ENCODE peak calls at places on chromosomes 2 and 18, in nine cellular contexts. W, A, V, X, E, G, O, J and M are unnamed samples.

GRCh38 chr2:26274058-26274613 is 29.4 kb downstream of the HADHB start:
- DNase-seq in W (peak), A (peak), V (peak), X (peak), E (peak), G (no peak), O (no peak), J (peak), M (peak)

GRCh38 chr2:235011929-235012631 is 60.3 kb downstream of the SH3BP4 start:
- DNase-seq in W (no peak), A (no peak), V (no peak), X (no peak), E (no peak), G (no peak), O (peak), J (no peak), M (no peak)

GRCh38 chr2:144261966-144262365 is 258.0 kb downstream of the ZEB2 start:
- DNase-seq in W (no peak), A (no peak), V (no peak), X (no peak), E (no peak), G (no peak), O (no peak), J (no peak), M (no peak)

GRCh38 chr2:47638430-47638829 is 144.5 kb upstream of the MSH6 start:
- DNase-seq in W (no peak), A (no peak), V (no peak), X (no peak), E (no peak), G (no peak), O (no peak), J (no peak), M (no peak)

GRCh38 chr2:173101687-173102086 is 26.0 kb downstream of the MAP3K20 start:
- DNase-seq in W (no peak), A (no peak), V (no peak), X (no peak), E (no peak), G (no peak), O (no peak), J (no peak), M (no peak)

GRCh38 chr2:95383635-95384027 is 18.9 kb upstream of the FAHD2A start:
- DNase-seq in W (no peak), A (no peak), V (no peak), X (peak), E (peak), G (peak), O (no peak), J (no peak), M (no peak)

GRCh38 chr2:45000921-45001628 is 8.2 kb downstream of the SIX2 start:
- DNase-seq in W (no peak), A (peak), V (no peak), X (no peak), E (no peak), G (no peak), O (no peak), J (no peak), M (no peak)

GRCh38 chr2:215899111-215900074 is 114.0 kb downstream of the MREG start:
- DNase-seq in W (peak), A (no peak), V (no peak), X (no peak), E (no peak), G (no peak), O (no peak), J (no peak), M (no peak)

GRCh38 chr18:61551586-61551985 is 218.4 kb downstream of the CDH20 start:
- DNase-seq in W (peak), A (peak), V (no peak), X (no peak), E (no peak), G (no peak), O (peak), J (no peak), M (no peak)

GRCh38 chr2:185127412-185127811 is 529.1 kb downstream of the ZNF804A start:
- DNase-seq in W (no peak), A (no peak), V (no peak), X (no peak), E (no peak), G (no peak), O (no peak), J (no peak), M (no peak)

DNA sequence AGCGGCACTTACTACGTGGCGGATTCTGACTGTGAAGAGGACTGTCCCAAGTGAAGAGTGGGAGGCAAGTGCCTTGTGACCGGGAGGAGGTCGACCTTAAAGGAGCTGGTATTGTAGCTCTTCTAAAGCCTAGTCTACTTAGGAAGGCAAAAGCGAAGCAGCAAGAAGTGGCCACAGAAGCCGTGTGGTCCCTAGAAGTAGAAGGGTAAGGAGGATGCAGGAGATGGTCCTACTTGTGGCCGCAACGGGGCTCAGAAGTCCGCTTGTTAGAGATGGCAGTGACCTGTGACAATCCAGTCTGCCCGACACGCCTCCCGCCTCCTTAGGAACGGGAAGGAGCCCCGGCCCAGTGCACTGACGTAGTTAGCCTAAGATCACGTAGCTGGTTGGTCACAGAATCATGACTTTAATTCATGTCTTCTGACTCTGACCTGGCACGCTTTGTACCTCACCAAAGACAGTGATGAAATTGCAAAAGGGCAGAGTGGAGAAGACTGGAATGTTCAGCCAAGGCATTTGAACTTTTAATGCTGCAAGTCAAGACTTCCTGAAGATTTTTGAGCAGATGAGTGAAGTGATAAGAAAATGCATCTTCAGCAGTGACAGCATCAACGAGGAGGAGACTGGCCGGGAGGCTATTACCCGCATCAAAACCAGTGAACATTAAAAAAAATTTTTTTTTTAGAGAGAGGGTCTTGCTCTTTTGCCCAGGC is 748 bp upstream of the EIF2AK3 start:
- DNase-seq in W (no peak), A (no peak), V (peak), X (peak), E (peak), G (peak), O (peak), J (peak), M (no peak)
- TF ChIP-seq POLR2AphosphoS5 in W (peak), A (peak), V (peak), X (peak), E (peak), G (peak), O (peak), J (peak), M (peak)

GRCh38 chr2:96533292-96534073 is 3.1 kb upstream of the ARID5A start:
- DNase-seq in W (no peak), A (peak), V (peak), X (peak), E (peak), G (peak), O (no peak), J (peak), M (no peak)

GRCh38 chr2:96530474-96531357 is 5.8 kb upstream of the ARID5A start:
- DNase-seq in W (no peak), A (no peak), V (no peak), X (no peak), E (no peak), G (no peak), O (no peak), J (no peak), M (no peak)

GRCh38 chr2:96531366-96531765 is 5.2 kb upstream of the ARID5A start:
- DNase-seq in W (no peak), A (no peak), V (no peak), X (no peak), E (no peak), G (no peak), O (no peak), J (no peak), M (no peak)

GRCh38 chr2:96532641-96533291 is 3.8 kb upstream of the ARID5A start:
- DNase-seq in W (no peak), A (no peak), V (no peak), X (no peak), E (no peak), G (peak), O (no peak), J (no peak), M (no peak)

DNA sequence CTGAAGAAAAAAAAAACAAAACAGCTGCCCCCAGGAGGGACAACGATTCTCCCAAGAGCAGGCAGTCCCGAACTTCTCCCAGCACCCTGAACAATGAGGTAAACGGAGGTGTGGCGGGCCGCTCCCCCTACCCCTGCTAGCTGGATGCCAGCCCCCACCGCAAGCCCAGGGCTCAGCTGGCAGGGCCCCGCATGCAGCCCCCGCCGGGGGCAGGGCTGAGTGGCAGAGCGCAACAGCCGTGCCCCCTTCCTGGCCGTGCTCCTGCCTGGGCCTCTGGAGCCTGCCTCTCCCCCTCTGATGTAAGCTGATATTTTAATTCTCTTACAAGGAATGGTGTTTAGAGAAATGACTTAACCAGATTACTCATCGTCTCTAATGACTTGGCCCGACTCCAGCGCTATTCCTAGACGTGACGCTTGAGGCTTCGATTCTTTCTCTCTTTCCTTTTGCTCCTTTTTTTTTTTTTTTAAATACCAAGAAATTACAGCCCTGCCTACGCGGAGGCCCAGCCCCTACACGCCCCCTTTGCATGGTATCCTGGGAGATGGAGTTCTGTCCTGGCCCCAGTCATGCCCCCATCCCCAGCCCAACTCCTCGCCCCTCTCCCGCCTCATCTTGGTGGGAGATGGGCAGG is 4.6 kb upstream of the ARID5A start:
- DNase-seq in W (peak), A (peak), V (peak), X (peak), E (peak), G (peak), O (peak), J (peak), M (peak)
- TF ChIP-seq POLR2AphosphoS5 in W (peak), A (peak), V (peak), X (peak), E (peak), G (peak), O (peak), J (peak), M (peak)

GRCh38 chr2:101251844-101252407 is 760 bp upstream of the CNOT11 start:
- DNase-seq in W (peak), A (no peak), V (peak), X (no peak), E (peak), G (no peak), O (peak), J (no peak), M (peak)

GRCh38 chr2:101253013-101253712 is 477 bp downstream of the CNOT11 start:
- DNase-seq in W (no peak), A (peak), V (peak), X (peak), E (peak), G (peak), O (no peak), J (peak), M (peak)

GRCh38 chr2:101253713-101254085 is 1.0 kb downstream of the CNOT11 start:
- DNase-seq in W (no peak), A (peak), V (no peak), X (no peak), E (no peak), G (no peak), O (no peak), J (no peak), M (no peak)

GRCh38 chr2:101249826-101250225 is 2.9 kb upstream of the CNOT11 start:
- DNase-seq in W (no peak), A (no peak), V (no peak), X (no peak), E (no peak), G (no peak), O (no peak), J (no peak), M (no peak)

GRCh38 chr2:101252408-101253012 is at the start of gene CNOT11:
- DNase-seq in W (peak), A (peak), V (peak), X (peak), E (peak), G (peak), O (peak), J (peak), M (peak)
- TF ChIP-seq POLR2AphosphoS5 in W (peak), A (peak), V (peak), X (peak), E (peak), G (peak), O (peak), J (no peak), M (peak)

GRCh38 chr2:170218456-170218855 is 40.5 kb downstream of the MYO3B start:
- DNase-seq in W (no peak), A (peak), V (no peak), X (no peak), E (no peak), G (no peak), O (no peak), J (no peak), M (no peak)
- TF ChIP-seq POLR2AphosphoS5 in W (no peak), A (no peak), V (no peak), X (no peak), E (no peak), G (no peak), O (no peak), J (no peak), M (no peak)

GRCh38 chr2:43905871-43906270 is 67.1 kb downstream of the ABCG8 start:
- DNase-seq in W (no peak), A (no peak), V (no peak), X (no peak), E (no peak), G (no peak), O (no peak), J (no peak), M (no peak)

GRCh38 chr2:43899589-43899988 is 60.8 kb downstream of the ABCG8 start:
- DNase-seq in W (no peak), A (no peak), V (no peak), X (no peak), E (no peak), G (no peak), O (no peak), J (no peak), M (no peak)

GRCh38 chr2:43906448-43907122 is 67.8 kb downstream of the ABCG8 start:
- DNase-seq in W (no peak), A (no peak), V (no peak), X (no peak), E (no peak), G (no peak), O (no peak), J (no peak), M (no peak)

DNA sequence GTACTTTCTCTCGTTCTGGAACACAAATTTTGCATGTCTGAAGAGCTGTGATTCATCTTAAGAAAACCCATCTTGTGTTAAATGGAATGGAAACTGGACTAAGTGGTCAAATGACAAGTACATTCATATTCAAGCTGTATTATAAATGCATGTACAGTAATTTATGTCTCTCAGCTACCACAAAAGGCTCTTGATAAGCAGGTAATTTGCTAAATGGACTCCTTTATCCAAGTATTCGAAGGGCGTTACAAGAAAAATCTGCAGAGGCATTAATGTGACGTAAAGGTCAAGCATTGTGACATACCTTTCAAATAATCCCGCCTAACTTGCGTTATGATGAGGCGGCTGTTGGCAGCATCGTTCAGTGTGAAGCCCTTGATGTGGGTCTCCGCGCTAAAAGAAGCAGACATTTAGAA is 66.6 kb downstream of the ABCG8 start:
- DNase-seq in W (no peak), A (no peak), V (no peak), X (no peak), E (no peak), G (no peak), O (no peak), J (no peak), M (no peak)
- TF ChIP-seq POLR2AphosphoS5 in W (no peak), A (no peak), V (no peak), X (no peak), E (no peak), G (no peak), O (no peak), J (no peak), M (no peak)